ENCODE peak calls at places on chromosome 12, in six cellular contexts. O, C, M, X, J and H are unnamed samples.

GRCh38 chr12:30980886-30981662 is 54.5 kb downstream of the TSPAN11 start:
- DNase-seq in J (peak; percentile 65), X (no peak), C (no peak), O (no peak), M (no peak), H (no peak)

GRCh38 chr12:116812238-116812637 is 69.0 kb downstream of the HRK start:
- DNase-seq in C (no peak), M (no peak), J (no peak), X (no peak), O (no peak), H (no peak)

GRCh38 chr12:1595026-1595561 is 713 bp upstream of the FBXL14 start:
- DNase-seq in M (no peak), O (no peak), C (no peak), J (no peak), X (no peak), H (no peak)

GRCh38 chr12:80156306-80156705 is 57.0 kb downstream of the OTOGL start:
- DNase-seq in O (no peak), X (no peak), C (no peak), M (no peak), J (no peak), H (no peak)

GRCh38 chr12:118330421-118331018 is 42.2 kb downstream of the TAOK3 start:
- DNase-seq in M (no peak), C (no peak), X (no peak), J (no peak), O (no peak), H (peak; percentile 96)

GRCh38 chr12:57086951-57087688 is 1.8 kb upstream of the NAB2 start:
- DNase-seq in X (peak; percentile 89), M (no peak), J (no peak), O (no peak), C (peak; percentile 92), H (peak; percentile 77)

GRCh38 chr12:57813971-57814771 is 4.4 kb downstream of the AVIL start:
- DNase-seq in J (no peak), O (no peak), X (no peak), M (no peak), C (no peak), H (no peak)

GRCh38 chr12:108888031-108888430 is 8.1 kb downstream of the DAO start:
- DNase-seq in M (no peak), J (no peak), X (no peak), C (no peak), O (no peak), H (no peak)

GRCh38 chr12:1880876-1881275 is 37.6 kb downstream of the CACNA2D4 start:
- DNase-seq in C (no peak), J (no peak), O (no peak), M (no peak), X (no peak), H (no peak)

GRCh38 chr12:92597997-92598396 is 104.8 kb upstream of the PLEKHG7 start:
- DNase-seq in J (no peak), O (no peak), C (peak; percentile 55), X (no peak), M (no peak), H (no peak)

GRCh38 chr12:59570134-59570533 is 25.7 kb upstream of the SLC16A7 start:
- DNase-seq in X (no peak), J (no peak), C (peak; percentile 14), M (no peak), O (no peak), H (no peak)

GRCh38 chr12:1054103-1054838 is 63.2 kb downstream of the ERC1 start:
- DNase-seq in J (no peak), C (no peak), O (no peak), M (no peak), X (no peak), H (no peak)

GRCh38 chr12:56601503-56601902 is 28.6 kb downstream of the BAZ2A start:
- DNase-seq in O (no peak), M (no peak), X (no peak), J (no peak), C (no peak), H (peak; percentile 38)

GRCh38 chr12:6759741-6760140 is 6.4 kb upstream of the PTMS start:
- DNase-seq in O (no peak), M (no peak), C (no peak), J (no peak), X (no peak), H (no peak)

GRCh38 chr12:62758216-62758615 is 176.7 kb downstream of the PPM1H start:
- DNase-seq in M (no peak), J (no peak), C (no peak), O (no peak), X (no peak), H (no peak)

GRCh38 chr12:124391340-124392261 is 96.7 kb downstream of the RFLNA start:
- DNase-seq in C (no peak), M (no peak), O (no peak), X (no peak), J (no peak), H (peak; percentile 85)

GRCh38 chr12:84502907-84503787 is 409.5 kb downstream of the SLC6A15 start:
- DNase-seq in J (peak; percentile 43), O (no peak), M (peak; percentile 43), C (peak; percentile 54), X (peak; percentile 72), H (peak; percentile 78)

GRCh38 chr12:24172031-24172772 is 222.7 kb upstream of the SOX5 start:
- DNase-seq in M (no peak), J (no peak), C (no peak), O (no peak), X (no peak), H (no peak)

GRCh38 chr12:89529738-89530137 is 3.9 kb upstream of the POC1B start:
- DNase-seq in J (peak; percentile 5), C (peak; percentile 77), M (no peak), X (no peak), O (no peak), H (peak; percentile 82)

GRCh38 chr12:124847675-124848074 is 16.0 kb downstream of the SCARB1 start:
- DNase-seq in M (peak; percentile 29), C (no peak), O (peak; percentile 59), X (no peak), J (no peak), H (no peak)

GRCh38 chr12:24078318-24078765 is 128.9 kb upstream of the SOX5 start:
- DNase-seq in X (no peak), J (no peak), O (no peak), M (no peak), C (no peak), H (no peak)

GRCh38 chr12:131815132-131815531 is 13.1 kb upstream of the MMP17 start:
- DNase-seq in C (no peak), X (no peak), J (no peak), O (no peak), M (no peak), H (no peak)

GRCh38 chr12:4134833-4135597 is 138.5 kb upstream of the CCND2 start:
- DNase-seq in C (no peak), O (no peak), X (no peak), J (no peak), M (no peak), H (no peak)

GRCh38 chr12:64780531-64781373 is 21.5 kb upstream of the GNS start:
- DNase-seq in C (no peak), X (no peak), J (peak; percentile 46), M (peak; percentile 18), O (no peak), H (no peak)

GRCh38 chr12:131194166-131194565 is 240.5 kb downstream of the ADGRD1 start:
- DNase-seq in O (no peak), M (no peak), J (no peak), X (no peak), C (no peak), H (no peak)

GRCh38 chr12:18054925-18055324 is 35.1 kb downstream of the RERGL start:
- DNase-seq in O (no peak), X (no peak), M (no peak), J (no peak), C (no peak), H (no peak)

GRCh38 chr12:24898185-24898584 is 50.7 kb downstream of the BCAT1 start:
- DNase-seq in X (no peak), O (no peak), J (no peak), C (no peak), M (no peak), H (no peak)

GRCh38 chr12:67456281-67456918 is 187.2 kb downstream of the CAND1 start:
- DNase-seq in J (peak; percentile 23), M (no peak), C (no peak), X (peak; percentile 91), O (no peak), H (peak; percentile 49)

GRCh38 chr12:6887460-6887859 is 14.4 kb upstream of the SPSB2 start:
- DNase-seq in O (no peak), J (no peak), X (no peak), C (no peak), M (no peak), H (no peak)

GRCh38 chr12:18919826-18920511 is 182.1 kb downstream of the CAPZA3 start:
- DNase-seq in C (no peak), O (no peak), X (no peak), M (no peak), J (no peak), H (no peak)

GRCh38 chr12:14417717-14418116 is 52.2 kb downstream of the ATF7IP start:
- DNase-seq in X (peak; percentile 84), C (peak; percentile 56), O (no peak), M (peak; percentile 61), J (no peak), H (peak; percentile 63)

GRCh38 chr12:132201391-132202120 is 57.3 kb downstream of the NOC4L start:
- DNase-seq in O (no peak), X (no peak), M (no peak), J (no peak), C (no peak), H (no peak)

GRCh38 chr12:102093319-102093718 is 26.6 kb downstream of the NUP37 start:
- DNase-seq in J (no peak), X (no peak), C (no peak), M (no peak), O (no peak), H (no peak)

GRCh38 chr12:8781326-8781725 is 41.1 kb upstream of the A2ML1 start:
- DNase-seq in M (no peak), C (no peak), O (no peak), X (no peak), J (no peak), H (no peak)

GRCh38 chr12:4030938-4031702 is 157.9 kb upstream of the PARP11 start:
- DNase-seq in X (peak; percentile 92), C (peak; percentile 97), O (peak; percentile 7), J (no peak), M (peak; percentile 72), H (peak; percentile 28)

GRCh38 chr12:18259906-18260682 is 1.2 kb upstream of the PIK3C2G start:
- DNase-seq in M (no peak), C (no peak), O (no peak), J (no peak), X (no peak), H (no peak)

GRCh38 chr12:108099085-108099484 is 30.0 kb upstream of the WSCD2 start:
- DNase-seq in J (no peak), X (no peak), C (no peak), M (no peak), O (no peak), H (no peak)